ENCODE peak calls at places on chromosomes 7 and 10, in six cellular contexts. C is K562, K is GM12878, B is HCT116, I is SK-N-SH, Y is HepG2. D is an unnamed sample.

GRCh38 chr10:28722065-28722803 is 44.9 kb downstream of the BAMBI start:
- DNase-seq in C (no peak), K (no peak), B (no peak), I (peak), Y (no peak), D (peak)

GRCh38 chr10:112716076-112716475 is 234.0 kb upstream of the TCF7L2 start:
- DNase-seq in C (no peak), K (no peak), B (no peak), I (no peak), Y (no peak), D (no peak)

GRCh38 chr7:87739306-87739705 is 111.1 kb downstream of the RUNDC3B start:
- DNase-seq in C (no peak), K (no peak), B (no peak), I (no peak), Y (no peak), D (no peak)

GRCh38 chr10:127034790-127035189 is 129.6 kb downstream of the DOCK1 start:
- DNase-seq in C (no peak), K (no peak), B (no peak), I (no peak), Y (no peak), D (no peak)

GRCh38 chr10:125989791-125990190 is 93.4 kb downstream of the FANK1 start:
- DNase-seq in C (no peak), K (no peak), B (no peak), I (no peak), Y (no peak), D (no peak)

GRCh38 chr10:132869621-132870020 is 72.7 kb downstream of the CFAP46 start:
- DNase-seq in C (no peak), K (no peak), B (no peak), I (no peak), Y (no peak), D (no peak)

GRCh38 chr7:22726849-22727792 is at the start of gene IL6:
- DNase-seq in C (peak), K (no peak), B (no peak), I (peak), Y (peak), D (peak)

GRCh38 chr7:76231071-76231470 is 29.4 kb downstream of the SRRM3 start:
- DNase-seq in C (no peak), K (no peak), B (no peak), I (no peak), Y (no peak), D (no peak)

GRCh38 chr7:36747251-36747968 is 23.1 kb upstream of the AOAH start:
- DNase-seq in C (no peak), K (no peak), B (no peak), I (no peak), Y (no peak), D (no peak)

GRCh38 chr10:127801302-127801701 is 64.3 kb downstream of the FOXI2 start:
- DNase-seq in C (no peak), K (no peak), B (no peak), I (no peak), Y (no peak), D (no peak)

GRCh38 chr7:146655928-146656797 is 539.6 kb downstream of the CNTNAP2 start:
- DNase-seq in C (no peak), K (no peak), B (no peak), I (no peak), Y (no peak), D (no peak)

GRCh38 chr10:95976295-95977229 is 66.8 kb upstream of the CCNJ start:
- DNase-seq in C (no peak), K (no peak), B (no peak), I (no peak), Y (peak), D (no peak)

GRCh38 chr10:5658871-5659618 is 7.3 kb downstream of the ASB13 start:
- DNase-seq in C (no peak), K (no peak), B (no peak), I (no peak), Y (peak), D (no peak)

GRCh38 chr10:94194256-94194655 is 168.5 kb downstream of the NOC3L start:
- DNase-seq in C (no peak), K (no peak), B (no peak), I (no peak), Y (no peak), D (no peak)

GRCh38 chr7:137508437-137509175 is 165.1 kb upstream of the PTN start:
- DNase-seq in C (no peak), K (no peak), B (no peak), I (no peak), Y (no peak), D (no peak)

DNA sequence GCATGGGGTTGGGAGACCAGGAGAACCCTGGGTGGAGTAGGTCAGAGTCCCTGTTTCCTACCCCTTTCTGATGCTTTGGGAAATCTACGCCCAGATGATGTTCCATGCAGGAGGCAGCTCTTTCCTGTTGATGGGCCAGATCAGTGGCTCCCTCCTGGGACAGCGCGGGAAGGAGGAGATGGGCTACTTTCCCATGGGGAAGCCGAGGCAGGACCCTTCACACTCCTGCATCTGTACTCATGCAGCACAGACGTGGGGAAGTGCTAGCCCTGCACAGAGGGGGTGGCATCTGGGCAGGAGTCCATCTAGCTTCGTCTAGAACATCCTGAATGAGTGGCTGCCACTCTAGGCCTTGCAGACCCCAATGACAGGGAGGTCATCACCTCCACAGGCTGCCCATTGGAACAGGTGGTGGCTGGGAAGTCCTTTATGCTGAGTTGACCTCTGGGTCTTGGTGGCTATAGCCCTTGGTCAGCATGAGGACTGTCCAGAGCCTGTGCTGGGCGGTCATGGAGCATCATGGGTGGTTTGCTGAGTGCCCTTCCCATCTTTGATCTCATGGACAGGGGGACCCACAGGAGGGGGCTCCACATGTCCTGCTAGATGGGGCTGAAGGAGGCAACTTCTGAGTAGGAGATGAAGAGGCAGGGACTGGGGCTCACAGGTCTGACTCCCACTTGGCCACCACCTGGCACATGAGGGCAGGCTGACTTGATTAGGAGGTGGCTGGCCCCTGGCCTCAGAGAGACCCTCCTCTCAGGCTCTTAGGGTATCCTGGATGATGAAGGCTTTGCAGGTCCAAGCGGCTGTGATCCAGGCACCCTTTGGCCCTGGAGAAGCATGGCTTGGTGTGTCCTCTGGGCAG is 24.6 kb downstream of the RAMP3 start:
- DNase-seq in C (no peak), K (no peak), B (no peak), I (no peak), Y (no peak), D (no peak)
- TF ChIP-seq JUND in C (no peak), K (no peak), B (no peak), I (no peak), Y (no peak), D (no peak)

DNA sequence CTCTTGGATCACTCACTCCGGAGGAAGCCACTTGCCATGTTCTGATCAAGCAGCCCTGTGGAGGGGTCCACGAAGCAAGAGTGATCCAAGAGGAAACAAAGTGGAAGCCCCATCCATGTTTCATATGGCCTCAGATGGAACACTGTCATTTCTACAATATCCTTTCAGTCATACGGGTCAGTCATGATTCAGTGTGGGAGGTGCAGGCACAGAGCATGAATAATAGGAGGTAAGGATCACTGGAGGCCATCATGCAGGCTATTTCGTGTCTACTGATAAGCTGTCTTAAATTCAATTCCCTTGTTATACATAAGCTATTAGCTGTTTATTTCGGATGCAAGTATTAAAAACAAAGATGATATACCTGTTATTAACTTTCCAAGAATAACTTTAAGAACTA is 36.8 kb downstream of the VPS41 start:
- DNase-seq in C (no peak), K (no peak), B (no peak), I (no peak), Y (no peak), D (no peak)
- TF ChIP-seq JUND in C (no peak), K (no peak), B (no peak), I (no peak), Y (no peak), D (no peak)

DNA sequence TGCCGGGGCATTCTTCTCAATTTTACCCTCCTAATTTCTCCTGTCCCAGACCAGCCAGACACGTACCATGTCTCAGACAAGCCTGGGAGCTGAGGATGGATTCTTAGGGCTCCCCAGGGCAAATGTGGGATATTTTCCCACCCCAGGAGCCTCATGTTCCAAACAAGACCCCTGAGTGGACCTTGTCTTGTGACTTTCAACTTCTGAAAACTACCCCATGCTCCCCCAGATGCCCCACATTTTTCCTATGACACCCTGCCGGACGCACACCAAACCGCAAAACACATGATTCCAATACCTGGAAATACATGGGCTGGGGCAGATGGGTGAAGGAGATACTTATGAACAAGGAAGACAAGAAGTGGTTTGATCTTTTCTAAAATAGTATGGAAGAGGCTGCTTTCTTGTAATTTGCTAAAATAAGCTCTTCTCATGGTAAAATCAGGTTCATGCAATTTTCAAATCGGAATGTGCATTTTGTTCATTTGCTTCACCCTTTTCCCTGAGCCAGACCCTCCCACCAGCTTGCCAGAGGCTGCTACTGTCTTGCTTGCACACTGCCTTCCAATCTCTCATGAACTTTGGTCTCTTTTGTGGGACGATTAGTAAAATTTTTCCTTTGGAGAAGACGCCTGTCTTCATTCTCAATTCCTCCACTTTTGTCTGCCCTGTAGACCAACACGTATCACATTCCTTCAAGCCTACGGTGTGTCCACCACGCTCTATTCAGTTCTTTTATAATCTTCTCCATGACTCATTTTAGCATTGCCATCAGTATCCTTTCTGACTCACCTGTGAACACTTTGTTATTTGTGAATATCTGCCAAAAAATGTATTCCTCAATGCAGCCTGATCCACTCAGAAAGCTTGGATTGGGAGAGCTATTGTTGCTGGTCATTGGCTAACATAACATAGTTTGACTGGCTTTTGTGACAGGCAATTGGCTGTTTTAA is 1.1 kb downstream of the GIMAP5 start:
- DNase-seq in C (no peak), K (no peak), B (peak), I (no peak), Y (no peak), D (no peak)
- TF ChIP-seq JUND in C (no peak), K (no peak), B (peak), I (no peak), Y (no peak), D (no peak)

GRCh38 chr7:32573110-32573687 is 77.9 kb downstream of the AVL9 start:
- DNase-seq in C (no peak), K (no peak), B (no peak), I (no peak), Y (no peak), D (no peak)

GRCh38 chr7:32564542-32564941 is 69.3 kb downstream of the AVL9 start:
- DNase-seq in C (no peak), K (no peak), B (no peak), I (no peak), Y (no peak), D (no peak)

GRCh38 chr7:32574626-32575025 is 79.3 kb downstream of the AVL9 start:
- DNase-seq in C (no peak), K (no peak), B (no peak), I (no peak), Y (no peak), D (no peak)

DNA sequence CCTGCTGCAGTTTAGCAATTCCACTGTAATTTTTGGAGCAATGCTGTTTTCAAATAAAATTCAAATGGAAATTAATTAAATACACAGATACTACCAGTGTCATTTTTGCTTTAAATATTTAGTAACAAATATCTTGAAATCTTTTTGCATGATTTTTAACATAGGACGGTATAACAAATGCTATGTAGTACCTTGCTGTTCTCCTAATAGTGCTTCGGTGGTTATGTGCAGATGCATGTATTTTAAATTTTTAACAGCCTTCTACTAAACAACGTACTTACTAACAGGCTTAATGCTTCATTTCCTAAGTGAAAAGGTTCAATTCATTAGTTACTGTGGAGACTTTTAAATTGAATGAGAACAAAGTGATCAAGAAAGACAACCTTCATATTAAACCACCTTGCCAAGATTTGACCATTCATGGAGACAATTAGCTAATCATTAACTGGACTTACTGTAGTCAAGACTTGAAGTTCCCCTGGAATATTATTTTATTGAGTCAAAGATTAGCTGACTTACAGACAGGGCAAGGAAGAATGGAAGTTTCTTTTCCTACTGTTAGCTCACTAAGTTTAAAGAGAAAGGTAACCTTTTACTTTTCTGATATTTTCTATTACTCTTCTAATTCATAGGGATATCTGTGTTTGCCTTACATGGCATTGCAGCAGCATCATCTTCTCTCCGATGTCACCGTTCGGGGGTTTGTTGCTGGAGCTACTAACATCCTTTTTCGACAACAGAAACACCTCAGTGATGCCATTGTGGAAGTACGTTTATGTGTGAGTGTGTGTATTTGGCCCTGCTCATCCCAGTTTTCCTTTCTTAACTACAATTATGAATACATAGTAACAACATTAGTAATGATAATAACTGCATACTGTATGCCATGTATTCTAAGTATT is 74.3 kb downstream of the AVL9 start:
- DNase-seq in C (no peak), K (no peak), B (no peak), I (no peak), Y (no peak), D (no peak)
- TF ChIP-seq JUND in C (no peak), K (no peak), B (no peak), I (no peak), Y (no peak), D (no peak)

DNA sequence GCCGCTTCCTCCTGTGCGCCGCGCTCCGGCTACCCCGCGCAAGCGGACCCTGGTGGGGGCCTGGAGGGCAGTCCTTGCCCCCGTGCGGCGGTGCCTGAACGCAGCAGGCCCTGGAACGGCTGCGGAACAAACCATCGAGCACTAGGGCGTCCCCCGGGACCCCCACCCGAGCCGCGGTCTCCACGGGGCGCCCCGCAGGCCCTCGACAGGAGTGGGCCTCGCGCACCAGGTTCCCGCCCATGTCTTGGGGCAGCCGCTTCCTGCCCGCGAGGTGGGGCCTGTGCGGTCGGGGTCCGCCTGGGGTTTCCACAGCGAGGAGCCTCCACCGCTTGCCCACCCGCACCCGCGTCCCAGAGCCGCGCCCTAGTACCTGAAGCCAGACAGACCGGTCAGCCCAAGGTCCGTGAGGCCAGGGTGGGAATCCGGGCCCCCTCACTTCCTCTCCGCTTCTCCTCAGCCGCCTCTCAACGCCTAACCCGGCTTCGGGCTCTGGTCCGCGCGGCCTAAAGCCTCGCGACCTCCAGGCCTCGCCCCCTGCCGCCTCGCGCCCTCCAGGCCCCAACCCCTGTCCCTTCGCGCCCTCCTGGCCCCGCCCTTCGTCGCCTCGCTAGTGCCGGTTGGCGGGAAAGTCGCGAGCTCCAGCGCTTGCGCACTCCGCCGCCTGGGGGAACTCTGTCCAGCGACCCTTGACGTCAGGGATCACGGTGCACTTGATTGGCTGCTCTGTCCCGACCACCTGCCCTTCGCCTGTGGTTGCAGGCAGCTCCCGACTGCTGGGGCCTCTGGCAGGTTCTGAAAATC is 7.0 kb upstream of the GBX1 start:
- DNase-seq in C (no peak), K (no peak), B (no peak), I (no peak), Y (no peak), D (no peak)
- TF ChIP-seq JUND in C (no peak), K (no peak), B (no peak), I (no peak), Y (no peak), D (no peak)

GRCh38 chr7:52925332-52925731 is 110.1 kb upstream of the POM121L12 start:
- DNase-seq in C (no peak), K (no peak), B (no peak), I (no peak), Y (no peak), D (peak)

GRCh38 chr7:52917982-52918578 is 117.4 kb upstream of the POM121L12 start:
- DNase-seq in C (peak), K (no peak), B (no peak), I (peak), Y (no peak), D (peak)

DNA sequence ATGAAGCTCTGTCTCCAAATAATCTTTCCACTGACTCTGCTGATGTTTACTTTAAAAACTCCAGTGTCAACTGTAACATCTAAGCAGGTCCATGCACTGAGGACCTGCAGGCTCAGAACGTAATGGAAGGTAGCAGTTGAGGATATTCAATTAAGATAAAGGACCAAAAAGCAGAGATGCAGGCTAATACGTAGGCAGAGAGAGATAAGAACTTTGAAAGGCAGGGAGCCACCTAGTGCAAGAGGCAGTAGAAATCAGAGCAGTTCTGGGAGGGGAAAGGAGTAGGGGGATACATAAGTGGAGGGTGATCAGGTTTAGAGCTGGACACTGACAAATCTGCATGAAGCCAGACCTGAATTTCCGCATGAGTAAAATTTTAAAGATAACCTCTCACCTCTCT is 114.5 kb upstream of the POM121L12 start:
- DNase-seq in C (no peak), K (no peak), B (no peak), I (peak), Y (no peak), D (no peak)
- TF ChIP-seq JUND in C (no peak), K (no peak), B (no peak), I (no peak), Y (no peak), D (no peak)

GRCh38 chr10:78211476-78212110 is 177.9 kb downstream of the RPS24 start:
- DNase-seq in C (peak), K (no peak), B (peak), I (peak), Y (peak), D (peak)

GRCh38 chr10:78210548-78210947 is 176.9 kb downstream of the RPS24 start:
- DNase-seq in C (no peak), K (no peak), B (no peak), I (no peak), Y (no peak), D (no peak)

GRCh38 chr10:78210976-78211375 is 177.3 kb downstream of the RPS24 start:
- DNase-seq in C (no peak), K (no peak), B (no peak), I (no peak), Y (no peak), D (no peak)

GRCh38 chr10:78212786-78213175 is 179.1 kb downstream of the RPS24 start:
- DNase-seq in C (no peak), K (no peak), B (no peak), I (no peak), Y (no peak), D (no peak)

GRCh38 chr10:78212134-78212785 is 178.6 kb downstream of the RPS24 start:
- DNase-seq in C (peak), K (no peak), B (no peak), I (peak), Y (no peak), D (no peak)
- TF ChIP-seq JUND in C (no peak), K (no peak), B (no peak), I (no peak), Y (no peak), D (no peak)

GRCh38 chr10:13816195-13816926 is 229.6 kb downstream of the PRPF18 start:
- DNase-seq in C (no peak), K (no peak), B (no peak), I (no peak), Y (no peak), D (peak)
- TF ChIP-seq JUND in C (no peak), K (no peak), B (no peak), I (no peak), Y (no peak), D (no peak)